ENCODE peak calls at places on chromosomes 4 and X, in seven cellular contexts. M, T, N, K, W, U and G are unnamed samples.

GRCh38 chrX:154300815-154301214 is 5.2 kb downstream of the TKTL1 start:
- DNase-seq in M (no peak), T (no peak), N (no peak), K (no peak), W (no peak), U (no peak), G (no peak)

GRCh38 chr4:111641813-111642579 is 503.3 kb upstream of the FAM241A start:
- DNase-seq in M (no peak), T (peak), N (peak), K (peak), W (peak), U (peak), G (peak)

GRCh38 chr4:26992657-26993361 is 132.2 kb downstream of the STIM2 start:
- DNase-seq in M (no peak), T (no peak), N (peak), K (peak), W (peak), U (no peak), G (no peak)

GRCh38 chrX:68183612-68184214 is 249.6 kb downstream of the OPHN1 start:
- DNase-seq in M (no peak), T (no peak), N (no peak), K (no peak), W (peak), U (peak), G (no peak)

GRCh38 chr4:140427919-140428471 is 547 bp upstream of the CLGN start:
- DNase-seq in M (no peak), T (no peak), N (no peak), K (no peak), W (peak), U (no peak), G (no peak)

GRCh38 chr4:80027611-80028010 is 45.4 kb downstream of the ANTXR2 start:
- DNase-seq in M (no peak), T (no peak), N (no peak), K (no peak), W (no peak), U (no peak), G (no peak)

GRCh38 chrX:96576358-96576757 is 108.3 kb upstream of the DIAPH2 start:
- DNase-seq in M (no peak), T (no peak), N (no peak), K (no peak), W (peak), U (no peak), G (no peak)

GRCh38 chr4:140811429-140811828 is 55.2 kb upstream of the TBC1D9 start:
- DNase-seq in M (no peak), T (no peak), N (no peak), K (no peak), W (no peak), U (no peak), G (no peak)

GRCh38 chrX:40117715-40118285 is 20.0 kb upstream of the BCOR start:
- DNase-seq in M (no peak), T (no peak), N (no peak), K (no peak), W (no peak), U (no peak), G (no peak)

GRCh38 chr4:123234966-123235365 is 161.6 kb upstream of the SPRY1 start:
- DNase-seq in M (no peak), T (no peak), N (no peak), K (no peak), W (no peak), U (no peak), G (no peak)

GRCh38 chrX:84724576-84724975 is 222.3 kb upstream of the HDX start:
- DNase-seq in M (no peak), T (no peak), N (no peak), K (no peak), W (no peak), U (peak), G (no peak)

GRCh38 chr4:55947912-55948725 is 626 bp upstream of the CEP135 start:
- DNase-seq in M (peak), T (no peak), N (peak), K (peak), W (peak), U (no peak), G (peak)

GRCh38 chrX:108582151-108582550 is 142.5 kb downstream of the COL4A5 start:
- DNase-seq in M (no peak), T (no peak), N (no peak), K (no peak), W (no peak), U (peak), G (no peak)

GRCh38 chr4:5120468-5120867 is 69.2 kb downstream of the STK32B start:
- DNase-seq in M (no peak), T (no peak), N (no peak), K (no peak), W (no peak), U (no peak), G (no peak)

GRCh38 chrX:118254611-118255010 is 91.3 kb upstream of the WDR44 start:
- DNase-seq in M (no peak), T (peak), N (peak), K (peak), W (peak), U (peak), G (no peak)

GRCh38 chr4:37478151-37478550 is 208.0 kb downstream of the RELL1 start:
- DNase-seq in M (no peak), T (no peak), N (no peak), K (no peak), W (no peak), U (no peak), G (no peak)

GRCh38 chr4:68369474-68369805 is 19.6 kb upstream of the YTHDC1 start:
- DNase-seq in M (no peak), T (no peak), N (no peak), K (no peak), W (peak), U (no peak), G (no peak)

GRCh38 chrX:125295337-125295736 is 24.3 kb upstream of the TEX13C start:
- DNase-seq in M (no peak), T (no peak), N (no peak), K (no peak), W (peak), U (no peak), G (no peak)

GRCh38 chrX:24241822-24242648 is 71.8 kb downstream of the SUPT20HL2 start:
- DNase-seq in M (no peak), T (no peak), N (peak), K (peak), W (peak), U (peak), G (no peak)